ENCODE peak calls at places on chromosomes 16 and 17, in five cellular contexts. One of them, this sample, is unnamed.

GRCh38 chr17:66944365-66945203 is 19.9 kb upstream of the CACNG4 start:
- DNase-seq in stomach: no peak
- DNase-seq in naive thymus-derived CD4-positive, alpha-beta T cell: no peak
- DNase-seq in mammary epithelial cell: no peak
- DNase-seq in transverse colon: no peak
- DNase-seq in this sample: no peak

GRCh38 chr17:57541472-57542394 is 203.4 kb downstream of the CCDC182 start:
- DNase-seq in stomach: no peak
- DNase-seq in naive thymus-derived CD4-positive, alpha-beta T cell: no peak
- DNase-seq in mammary epithelial cell: no peak
- DNase-seq in transverse colon: no peak
- DNase-seq in this sample: no peak

GRCh38 chr16:84899414-84899813 is 79.6 kb downstream of the CRISPLD2 start:
- DNase-seq in stomach: no peak
- DNase-seq in naive thymus-derived CD4-positive, alpha-beta T cell: no peak
- DNase-seq in mammary epithelial cell: peak; percentile 68
- DNase-seq in transverse colon: no peak
- DNase-seq in this sample: no peak

GRCh38 chr16:11394593-11394960 is 49.3 kb downstream of the RMI2 start:
- DNase-seq in stomach: no peak
- DNase-seq in naive thymus-derived CD4-positive, alpha-beta T cell: no peak
- DNase-seq in mammary epithelial cell: no peak
- DNase-seq in transverse colon: no peak
- DNase-seq in this sample: peak; percentile 24

GRCh38 chr17:74818306-74818705 is 41.4 kb downstream of the GRIN2C start:
- DNase-seq in stomach: no peak
- DNase-seq in naive thymus-derived CD4-positive, alpha-beta T cell: no peak
- DNase-seq in mammary epithelial cell: no peak
- DNase-seq in transverse colon: no peak
- DNase-seq in this sample: no peak

GRCh38 chr17:3559270-3559645 is 1.6 kb upstream of the TRPV3 start:
- DNase-seq in stomach: no peak
- DNase-seq in naive thymus-derived CD4-positive, alpha-beta T cell: no peak
- DNase-seq in mammary epithelial cell: no peak
- DNase-seq in transverse colon: no peak
- DNase-seq in this sample: no peak

GRCh38 chr16:8660841-8661301 is 13.5 kb upstream of the ABAT start:
- DNase-seq in stomach: peak; percentile 82
- DNase-seq in naive thymus-derived CD4-positive, alpha-beta T cell: peak; percentile 11
- DNase-seq in mammary epithelial cell: peak; percentile 65
- DNase-seq in transverse colon: peak; percentile 73
- DNase-seq in this sample: peak; percentile 64

GRCh38 chr16:77223184-77223583 is 24.0 kb downstream of the SYCE1L start:
- DNase-seq in stomach: no peak
- DNase-seq in naive thymus-derived CD4-positive, alpha-beta T cell: peak; percentile 10
- DNase-seq in mammary epithelial cell: no peak
- DNase-seq in transverse colon: no peak
- DNase-seq in this sample: no peak

GRCh38 chr17:77675816-77676799 is 282.4 kb upstream of the TNRC6C start:
- DNase-seq in stomach: no peak
- DNase-seq in naive thymus-derived CD4-positive, alpha-beta T cell: no peak
- DNase-seq in mammary epithelial cell: no peak
- DNase-seq in transverse colon: no peak
- DNase-seq in this sample: no peak

GRCh38 chr17:50681260-50682200 is 26.2 kb downstream of the ANKRD40 start:
- DNase-seq in stomach: no peak
- DNase-seq in naive thymus-derived CD4-positive, alpha-beta T cell: no peak
- DNase-seq in mammary epithelial cell: no peak
- DNase-seq in transverse colon: no peak
- DNase-seq in this sample: no peak

GRCh38 chr16:54007504-54007903 is 279.1 kb downstream of the IRX3 start:
- DNase-seq in stomach: no peak
- DNase-seq in naive thymus-derived CD4-positive, alpha-beta T cell: no peak
- DNase-seq in mammary epithelial cell: no peak
- DNase-seq in transverse colon: no peak
- DNase-seq in this sample: no peak

GRCh38 chr17:65022751-65023421 is 33.7 kb downstream of the GNA13 start:
- DNase-seq in stomach: no peak
- DNase-seq in naive thymus-derived CD4-positive, alpha-beta T cell: no peak
- DNase-seq in mammary epithelial cell: peak; percentile 98
- DNase-seq in transverse colon: no peak
- DNase-seq in this sample: no peak

GRCh38 chr17:7215652-7216139 is 3.9 kb downstream of the DLG4 start:
- DNase-seq in stomach: no peak
- DNase-seq in naive thymus-derived CD4-positive, alpha-beta T cell: no peak
- DNase-seq in mammary epithelial cell: no peak
- DNase-seq in transverse colon: no peak
- DNase-seq in this sample: no peak

GRCh38 chr17:66397486-66397885 is 95.1 kb downstream of the PRKCA start:
- DNase-seq in stomach: no peak
- DNase-seq in naive thymus-derived CD4-positive, alpha-beta T cell: no peak
- DNase-seq in mammary epithelial cell: no peak
- DNase-seq in transverse colon: no peak
- DNase-seq in this sample: no peak

GRCh38 chr17:21164226-21165019 is 37.7 kb downstream of the DHRS7B start:
- DNase-seq in stomach: no peak
- DNase-seq in naive thymus-derived CD4-positive, alpha-beta T cell: no peak
- DNase-seq in mammary epithelial cell: no peak
- DNase-seq in transverse colon: no peak
- DNase-seq in this sample: no peak

GRCh38 chr16:66616169-66616568 is 11.7 kb downstream of the CMTM3 start:
- DNase-seq in stomach: no peak
- DNase-seq in naive thymus-derived CD4-positive, alpha-beta T cell: no peak
- DNase-seq in mammary epithelial cell: no peak
- DNase-seq in transverse colon: no peak
- DNase-seq in this sample: no peak

GRCh38 chr17:48871551-48872351 is 20.8 kb upstream of the ATP5MC1 start:
- DNase-seq in stomach: peak; percentile 79
- DNase-seq in naive thymus-derived CD4-positive, alpha-beta T cell: no peak
- DNase-seq in mammary epithelial cell: no peak
- DNase-seq in transverse colon: peak; percentile 86
- DNase-seq in this sample: no peak

GRCh38 chr17:78787444-78787843 is 5.4 kb upstream of the CYTH1 start:
- DNase-seq in stomach: no peak
- DNase-seq in naive thymus-derived CD4-positive, alpha-beta T cell: no peak
- DNase-seq in mammary epithelial cell: peak; percentile 93
- DNase-seq in transverse colon: no peak
- DNase-seq in this sample: no peak

GRCh38 chr17:63816669-63817068 is 10.6 kb upstream of the PSMC5 start:
- DNase-seq in stomach: no peak
- DNase-seq in naive thymus-derived CD4-positive, alpha-beta T cell: no peak
- DNase-seq in mammary epithelial cell: no peak
- DNase-seq in transverse colon: no peak
- DNase-seq in this sample: no peak

GRCh38 chr17:35918665-35919064 is 11.9 kb downstream of the RDM1 start:
- DNase-seq in stomach: no peak
- DNase-seq in naive thymus-derived CD4-positive, alpha-beta T cell: no peak
- DNase-seq in mammary epithelial cell: no peak
- DNase-seq in transverse colon: no peak
- DNase-seq in this sample: no peak

GRCh38 chr16:51155901-51156810 is 5.1 kb upstream of the SALL1 start:
- DNase-seq in stomach: no peak
- DNase-seq in naive thymus-derived CD4-positive, alpha-beta T cell: no peak
- DNase-seq in mammary epithelial cell: no peak
- DNase-seq in transverse colon: no peak
- DNase-seq in this sample: no peak

GRCh38 chr17:62581769-62582168 is 45.7 kb upstream of the MRC2 start:
- DNase-seq in stomach: no peak
- DNase-seq in naive thymus-derived CD4-positive, alpha-beta T cell: no peak
- DNase-seq in mammary epithelial cell: no peak
- DNase-seq in transverse colon: no peak
- DNase-seq in this sample: no peak

GRCh38 chr17:80877095-80877828 is 114.4 kb upstream of the CHMP6 start:
- DNase-seq in stomach: no peak
- DNase-seq in naive thymus-derived CD4-positive, alpha-beta T cell: peak; percentile 38
- DNase-seq in mammary epithelial cell: no peak
- DNase-seq in transverse colon: peak; percentile 16
- DNase-seq in this sample: peak; percentile 31

GRCh38 chr16:87101903-87102302 is 215.3 kb downstream of the C16orf95 start:
- DNase-seq in stomach: no peak
- DNase-seq in naive thymus-derived CD4-positive, alpha-beta T cell: no peak
- DNase-seq in mammary epithelial cell: no peak
- DNase-seq in transverse colon: no peak
- DNase-seq in this sample: no peak

GRCh38 chr17:34443832-34444469 is 80.9 kb upstream of the CCL1 start:
- DNase-seq in stomach: no peak
- DNase-seq in naive thymus-derived CD4-positive, alpha-beta T cell: no peak
- DNase-seq in mammary epithelial cell: no peak
- DNase-seq in transverse colon: no peak
- DNase-seq in this sample: no peak

GRCh38 chr17:17300624-17301568 is 2.3 kb upstream of the NT5M start:
- DNase-seq in stomach: peak; percentile 55
- DNase-seq in naive thymus-derived CD4-positive, alpha-beta T cell: peak; percentile 28
- DNase-seq in mammary epithelial cell: peak; percentile 26
- DNase-seq in transverse colon: peak; percentile 52
- DNase-seq in this sample: peak; percentile 52

GRCh38 chr17:18262111-18262510 is 1.6 kb downstream of the MIEF2 start:
- DNase-seq in stomach: no peak
- DNase-seq in naive thymus-derived CD4-positive, alpha-beta T cell: no peak
- DNase-seq in mammary epithelial cell: peak; percentile 40
- DNase-seq in transverse colon: no peak
- DNase-seq in this sample: no peak

GRCh38 chr16:66843191-66843590 is 1.0 kb upstream of the CA7 start:
- DNase-seq in stomach: no peak
- DNase-seq in naive thymus-derived CD4-positive, alpha-beta T cell: no peak
- DNase-seq in mammary epithelial cell: no peak
- DNase-seq in transverse colon: no peak
- DNase-seq in this sample: no peak

GRCh38 chr17:28466521-28467048 is 6.9 kb upstream of the SLC13A2 start:
- DNase-seq in stomach: no peak
- DNase-seq in naive thymus-derived CD4-positive, alpha-beta T cell: no peak
- DNase-seq in mammary epithelial cell: peak; percentile 23
- DNase-seq in transverse colon: no peak
- DNase-seq in this sample: no peak

GRCh38 chr17:45305532-45306087 is 11.2 kb downstream of the MAP3K14 start:
- DNase-seq in stomach: no peak
- DNase-seq in naive thymus-derived CD4-positive, alpha-beta T cell: no peak
- DNase-seq in mammary epithelial cell: no peak
- DNase-seq in transverse colon: no peak
- DNase-seq in this sample: no peak

GRCh38 chr16:75288596-75289120 is 37.2 kb upstream of the BCAR1 start:
- DNase-seq in stomach: no peak
- DNase-seq in naive thymus-derived CD4-positive, alpha-beta T cell: peak; percentile 75
- DNase-seq in mammary epithelial cell: no peak
- DNase-seq in transverse colon: no peak
- DNase-seq in this sample: no peak

GRCh38 chr16:16025214-16025968 is 76.0 kb downstream of the ABCC1 start:
- DNase-seq in stomach: no peak
- DNase-seq in naive thymus-derived CD4-positive, alpha-beta T cell: no peak
- DNase-seq in mammary epithelial cell: peak; percentile 85
- DNase-seq in transverse colon: no peak
- DNase-seq in this sample: no peak

GRCh38 chr17:33924105-33924504 is 331.0 kb upstream of the CCL2 start:
- DNase-seq in stomach: no peak
- DNase-seq in naive thymus-derived CD4-positive, alpha-beta T cell: no peak
- DNase-seq in mammary epithelial cell: no peak
- DNase-seq in transverse colon: no peak
- DNase-seq in this sample: no peak

GRCh38 chr16:67254809-67255552 is 6.2 kb downstream of the SLC9A5 start:
- DNase-seq in stomach: no peak
- DNase-seq in naive thymus-derived CD4-positive, alpha-beta T cell: no peak
- DNase-seq in mammary epithelial cell: no peak
- DNase-seq in transverse colon: no peak
- DNase-seq in this sample: no peak

DNA sequence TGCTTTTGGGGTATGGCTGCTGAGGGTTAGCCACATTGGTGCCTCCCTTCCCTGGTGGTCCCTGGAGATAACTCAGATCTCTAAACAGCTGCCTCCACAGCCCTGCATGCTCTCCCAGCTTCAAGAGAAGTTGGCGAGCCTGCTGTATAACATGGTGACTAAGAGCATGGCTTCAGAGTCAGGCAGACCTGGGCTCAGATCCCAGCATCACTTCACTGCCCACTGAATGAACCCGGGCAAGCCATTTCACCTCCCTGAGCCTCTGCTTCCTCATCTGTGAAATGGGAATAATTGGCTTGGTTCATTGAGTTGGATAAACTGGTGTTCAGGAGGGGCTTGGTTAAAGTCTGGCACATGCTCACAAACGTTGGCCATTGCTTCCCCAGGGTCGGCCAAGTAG is 16.6 kb downstream of the KIF1C start:
- DNase-seq in stomach: no peak
- DNase-seq in naive thymus-derived CD4-positive, alpha-beta T cell: no peak
- DNase-seq in mammary epithelial cell: no peak
- DNase-seq in transverse colon: no peak
- DNase-seq in this sample: no peak
- H3K36me3 ChIP-seq in stomach: peaks cover 61% of the 10 kb centered on the region
- H3K36me3 ChIP-seq in naive thymus-derived CD4-positive, alpha-beta T cell: no peaks in the 10 kb centered on the region
- H3K36me3 ChIP-seq in mammary epithelial cell: peaks cover 11% of the 10 kb centered on the region
- H3K36me3 ChIP-seq in transverse colon: peaks cover 40% of the 10 kb centered on the region
- H3K36me3 ChIP-seq in this sample: peaks cover 95% of the 10 kb centered on the region

GRCh38 chr16:80346160-80346632 is 194.6 kb upstream of the DYNLRB2 start:
- DNase-seq in stomach: no peak
- DNase-seq in naive thymus-derived CD4-positive, alpha-beta T cell: no peak
- DNase-seq in mammary epithelial cell: no peak
- DNase-seq in transverse colon: no peak
- DNase-seq in this sample: no peak
- H3K27ac ChIP-seq in stomach: no peak overlapping the region
- H3K27ac ChIP-seq in naive thymus-derived CD4-positive, alpha-beta T cell: no peak overlapping the region
- H3K27ac ChIP-seq in mammary epithelial cell: no peak overlapping the region
- H3K27ac ChIP-seq in transverse colon: no peak overlapping the region
- H3K27ac ChIP-seq in this sample: no peak overlapping the region

GRCh38 chr17:76087531-76087930 is 8.5 kb downstream of the ZACN start:
- DNase-seq in stomach: no peak
- DNase-seq in naive thymus-derived CD4-positive, alpha-beta T cell: no peak
- DNase-seq in mammary epithelial cell: no peak
- DNase-seq in transverse colon: no peak
- DNase-seq in this sample: no peak
- H3K36me3 ChIP-seq in stomach: peaks cover 86% of the 10 kb centered on the region
- H3K36me3 ChIP-seq in naive thymus-derived CD4-positive, alpha-beta T cell: peaks cover 4% of the 10 kb centered on the region
- H3K36me3 ChIP-seq in mammary epithelial cell: no peaks in the 10 kb centered on the region
- H3K36me3 ChIP-seq in transverse colon: peaks cover 45% of the 10 kb centered on the region
- H3K36me3 ChIP-seq in this sample: peaks cover 100% of the 10 kb centered on the region

GRCh38 chr16:71354156-71354555 is 4.4 kb upstream of the CALB2 start:
- DNase-seq in stomach: no peak
- DNase-seq in naive thymus-derived CD4-positive, alpha-beta T cell: no peak
- DNase-seq in mammary epithelial cell: no peak
- DNase-seq in transverse colon: no peak
- DNase-seq in this sample: no peak
- H3K27ac ChIP-seq in stomach: no peak overlapping the region
- H3K27ac ChIP-seq in naive thymus-derived CD4-positive, alpha-beta T cell: no peak overlapping the region
- H3K27ac ChIP-seq in mammary epithelial cell: no peak overlapping the region
- H3K27ac ChIP-seq in transverse colon: no peak overlapping the region
- H3K27ac ChIP-seq in this sample: no peak overlapping the region

DNA sequence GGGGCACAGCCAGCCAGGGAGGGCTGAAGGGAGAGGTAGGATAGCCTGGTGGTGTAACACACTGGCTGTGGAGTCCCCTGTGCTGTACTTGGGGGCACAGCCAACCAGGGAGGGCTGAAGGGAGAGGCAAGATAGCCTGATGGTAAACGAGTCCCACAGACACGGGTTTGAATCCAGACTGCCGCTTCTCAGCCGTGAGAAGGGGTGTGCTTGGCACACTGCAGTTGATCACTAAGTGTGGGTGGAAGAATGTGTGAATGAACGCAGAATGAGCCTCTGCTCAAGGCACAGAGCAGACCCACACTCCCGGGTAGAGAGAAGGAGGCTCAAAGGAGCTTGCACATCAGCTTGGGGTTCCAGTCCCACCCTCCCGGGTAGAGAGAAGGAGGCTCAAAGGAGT is 71.4 kb downstream of the TIMM22 start:
- DNase-seq in stomach: no peak
- DNase-seq in naive thymus-derived CD4-positive, alpha-beta T cell: no peak
- DNase-seq in mammary epithelial cell: no peak
- DNase-seq in transverse colon: no peak
- DNase-seq in this sample: peak; percentile 14
- H3K36me3 ChIP-seq in stomach: peaks cover 48% of the 10 kb centered on the region
- H3K36me3 ChIP-seq in naive thymus-derived CD4-positive, alpha-beta T cell: peaks cover 5% of the 10 kb centered on the region
- H3K36me3 ChIP-seq in mammary epithelial cell: peaks cover 11% of the 10 kb centered on the region
- H3K36me3 ChIP-seq in transverse colon: peaks cover 53% of the 10 kb centered on the region
- H3K36me3 ChIP-seq in this sample: peaks cover 80% of the 10 kb centered on the region

This sample was measured in lower lobe of right lung.